ENCODE peak calls at places on chromosomes 6 and 20, in eight cellular contexts. D is HCT116, Z is GM23338, Y is SK-N-SH, Q is K562, U is HL-60, O is GM12878, X is HepG2. F is an unnamed sample.

GRCh38 chr20:8082999-8083398 is 49.1 kb upstream of the PLCB1 start:
- DNase-seq in D (no peak), Z (no peak), Y (no peak), Q (no peak), U (peak), O (no peak), X (no peak), F (no peak)

GRCh38 chr6:11429577-11429976 is 108.0 kb upstream of the TMEM170B start:
- DNase-seq in D (no peak), Z (peak), Y (no peak), Q (no peak), U (no peak), O (no peak), X (no peak), F (no peak)

GRCh38 chr6:101398716-101399626 is 5.5 kb downstream of the GRIK2 start:
- DNase-seq in D (no peak), Z (peak), Y (peak), Q (no peak), U (no peak), O (no peak), X (no peak), F (no peak)

GRCh38 chr20:3687655-3688054 is 5.8 kb upstream of the ADAM33 start:
- DNase-seq in D (peak), Z (peak), Y (no peak), Q (peak), U (no peak), O (no peak), X (peak), F (no peak)

GRCh38 chr20:62496525-62497218 is 20.9 kb upstream of the GATA5 start:
- DNase-seq in D (no peak), Z (peak), Y (peak), Q (peak), U (no peak), O (no peak), X (no peak), F (no peak)

GRCh38 chr6:34067814-34068213 is 78.1 kb downstream of the GRM4 start:
- DNase-seq in D (no peak), Z (peak), Y (no peak), Q (no peak), U (no peak), O (no peak), X (no peak), F (no peak)

GRCh38 chr6:137751768-137752560 is 115.1 kb upstream of the TNFAIP3 start:
- DNase-seq in D (no peak), Z (no peak), Y (no peak), Q (no peak), U (no peak), O (no peak), X (peak), F (no peak)

GRCh38 chr6:84018453-84019061 is 15.0 kb upstream of the MRAP2 start:
- DNase-seq in D (peak), Z (peak), Y (no peak), Q (no peak), U (no peak), O (no peak), X (no peak), F (no peak)

GRCh38 chr6:37021356-37022129 is 16.1 kb downstream of the FGD2 start:
- DNase-seq in D (no peak), Z (peak), Y (no peak), Q (peak), U (no peak), O (no peak), X (peak), F (no peak)

GRCh38 chr6:137866914-137867684 is at the start of gene TNFAIP3:
- DNase-seq in D (peak), Z (peak), Y (peak), Q (peak), U (peak), O (peak), X (peak), F (peak)

DNA sequence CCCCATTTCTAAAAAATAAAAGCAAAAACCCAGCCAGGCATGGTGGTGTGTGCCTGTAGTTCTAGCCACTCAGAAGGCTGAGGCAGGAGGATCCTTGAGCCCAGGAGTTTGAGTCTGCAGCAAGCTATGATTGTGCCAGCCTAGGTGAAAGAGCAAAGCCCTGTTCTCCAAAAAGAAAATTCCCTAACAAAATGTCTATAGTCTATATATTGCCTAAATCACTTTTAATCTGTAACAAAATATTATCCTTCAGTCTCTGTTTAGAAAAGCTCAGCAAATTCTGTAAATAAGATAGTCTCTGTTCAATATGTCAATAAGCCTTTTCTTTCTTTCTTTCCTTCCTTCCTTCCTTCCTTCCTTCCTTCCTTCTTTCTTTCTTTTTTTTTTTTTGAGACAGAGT is 75.8 kb upstream of the ZFP64 start:
- DNase-seq in D (no peak), Z (no peak), Y (no peak), Q (no peak), U (no peak), O (no peak), X (no peak), F (no peak)
- H3K4me3 ChIP-seq in D (no peak), Z (no peak), Y (no peak), Q (no peak), U (no peak), O (no peak), X (no peak), F (no peak)

GRCh38 chr6:118706702-118707101 is 55.3 kb upstream of the CEP85L start:
- DNase-seq in D (no peak), Z (peak), Y (no peak), Q (no peak), U (no peak), O (no peak), X (no peak), F (no peak)
- TF ChIP-seq REST in D (no peak), Z (no peak), Y (no peak), Q (no peak), U (no peak), O (no peak), X (no peak), F (no peak)

GRCh38 chr6:81451787-81452186 is 300.7 kb downstream of the TENT5A start:
- DNase-seq in D (peak), Z (peak), Y (no peak), Q (no peak), U (no peak), O (no peak), X (peak), F (no peak)
- TF ChIP-seq POLR2AphosphoS5 in D (peak), Z (no peak), Y (no peak), Q (no peak), U (no peak), O (no peak), X (no peak), F (no peak)

DNA sequence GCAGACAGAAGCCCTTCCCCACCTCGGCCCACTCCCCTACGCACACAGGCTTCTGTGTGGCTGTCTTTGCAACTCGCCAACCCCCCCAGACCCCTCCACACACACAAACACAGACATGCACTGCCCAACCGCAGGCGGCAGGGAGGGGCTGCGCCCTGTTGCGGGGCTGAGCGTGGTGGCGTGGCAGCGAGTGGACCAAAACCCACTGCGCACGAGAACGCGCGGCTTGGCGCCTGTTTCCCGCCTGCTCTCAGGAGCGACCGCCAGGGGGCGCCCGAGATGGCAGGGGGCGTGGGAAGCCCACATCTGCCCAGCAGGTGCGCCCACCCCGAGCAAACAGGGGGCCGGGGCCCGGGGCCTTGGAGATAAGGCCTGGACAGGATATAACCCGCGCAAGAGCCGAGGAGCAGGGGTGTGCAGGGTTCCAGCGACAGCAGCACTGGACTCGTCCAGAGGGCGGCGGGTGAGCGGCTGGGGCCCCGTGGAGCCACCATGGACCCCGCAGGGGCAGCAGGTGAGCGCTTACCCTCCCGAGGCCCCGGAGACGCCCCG is at the start of gene RBPJL:
- DNase-seq in D (no peak), Z (peak), Y (peak), Q (peak), U (no peak), O (no peak), X (no peak), F (no peak)
- H3K4me3 ChIP-seq in D (no peak), Z (peak), Y (peak), Q (no peak), U (no peak), O (no peak), X (peak), F (peak)

DNA sequence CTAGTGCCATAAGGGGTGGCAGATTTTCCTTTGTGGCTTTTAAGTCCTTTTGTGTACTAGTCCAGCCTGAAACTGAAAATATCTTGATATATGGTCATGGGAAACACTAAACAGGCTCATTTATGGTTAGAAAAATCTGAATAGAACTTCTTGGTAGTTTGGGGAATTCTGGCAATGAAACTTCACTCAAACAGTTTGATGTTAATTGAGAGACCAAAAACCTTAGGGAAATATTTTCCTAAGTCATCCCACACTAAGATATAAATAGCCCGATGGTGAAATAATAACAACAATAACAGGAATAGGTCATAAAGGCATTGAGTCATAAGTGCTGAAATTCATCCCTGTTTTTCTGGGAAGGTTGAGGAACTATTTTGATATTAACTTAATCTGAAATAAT is 146.2 kb upstream of the SMLR1 start:
- DNase-seq in D (no peak), Z (no peak), Y (no peak), Q (no peak), U (no peak), O (no peak), X (no peak), F (no peak)
- TF ChIP-seq REST in D (no peak), Z (no peak), Y (no peak), Q (no peak), U (no peak), O (no peak), X (no peak), F (no peak)

GRCh38 chr6:150002710-150003109 is 22.6 kb downstream of the RAET1L start:
- DNase-seq in D (no peak), Z (no peak), Y (no peak), Q (no peak), U (no peak), O (no peak), X (no peak), F (no peak)

GRCh38 chr6:150005761-150006651 is 19.3 kb downstream of the RAET1L start:
- DNase-seq in D (no peak), Z (no peak), Y (no peak), Q (no peak), U (no peak), O (no peak), X (no peak), F (no peak)

GRCh38 chr6:150004101-150004782 is 21.1 kb downstream of the RAET1L start:
- DNase-seq in D (no peak), Z (no peak), Y (no peak), Q (no peak), U (no peak), O (no peak), X (no peak), F (no peak)

GRCh38 chr6:150006961-150007464 is 18.3 kb downstream of the RAET1L start:
- DNase-seq in D (no peak), Z (peak), Y (peak), Q (peak), U (no peak), O (no peak), X (no peak), F (no peak)

GRCh38 chr6:150004783-150005717 is 20.3 kb downstream of the RAET1L start:
- DNase-seq in D (peak), Z (peak), Y (peak), Q (peak), U (peak), O (no peak), X (peak), F (peak)
- TF ChIP-seq POLR2AphosphoS5 in D (peak), Z (peak), Y (no peak), Q (no peak), U (no peak), O (peak), X (no peak), F (no peak)

DNA sequence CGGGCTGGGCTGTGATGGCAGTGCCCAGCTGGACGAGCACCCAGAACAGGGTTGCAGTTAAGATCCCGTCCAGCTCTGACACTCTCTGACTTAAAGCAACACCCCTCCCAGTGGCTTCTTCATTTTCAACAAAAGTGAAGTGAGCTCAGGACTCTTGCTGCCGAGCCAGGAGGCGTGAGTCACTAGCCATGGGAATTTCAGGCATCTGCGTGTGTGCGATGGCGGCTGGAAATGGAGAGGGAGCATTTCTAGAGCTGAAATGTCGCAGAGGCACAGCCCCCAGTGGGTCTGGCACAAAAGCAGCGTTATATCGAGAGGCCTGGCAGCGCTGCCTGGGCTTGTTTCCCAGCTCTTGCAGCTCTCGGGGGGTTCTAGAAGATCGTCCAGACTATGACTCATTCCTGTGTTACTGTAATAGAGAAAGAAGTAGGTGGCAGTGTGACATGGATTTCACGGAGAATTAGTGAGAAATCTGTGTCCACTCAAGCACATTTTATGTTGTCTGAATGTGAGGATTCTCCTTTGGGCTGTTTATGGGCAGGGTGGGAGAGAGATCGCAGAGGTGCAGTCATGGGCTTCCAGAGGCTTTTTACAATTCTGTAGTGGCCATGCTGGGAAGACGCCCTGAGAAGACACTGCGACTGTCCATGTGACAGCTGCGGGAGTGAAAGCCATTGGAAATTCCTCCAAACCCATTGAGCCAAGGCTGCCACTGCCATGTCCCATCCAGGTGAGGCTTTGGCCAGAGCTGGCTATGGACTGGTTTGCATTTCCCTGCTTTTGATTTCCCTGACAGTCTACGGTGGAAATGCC is 216.7 kb upstream of the ECI2 start:
- DNase-seq in D (peak), Z (no peak), Y (peak), Q (no peak), U (no peak), O (no peak), X (no peak), F (peak)
- H3K4me3 ChIP-seq in D (peak), Z (no peak), Y (peak), Q (no peak), U (no peak), O (no peak), X (no peak), F (peak)

F was measured in Panc1.